ENCODE peak calls at places on chromosomes 12 and 14, in eight cellular contexts. H is uterus, F is WERI-Rb-1, N is tibial nerve, U is SJSA1, R is dorsolateral prefrontal cortex, X is fibroblast of lung, W is lung. I is an unnamed sample.

GRCh38 chr12:117036547-117036946 is 62.7 kb downstream of the TESC start:
- DNase-seq in H (no peak), F (no peak), N (no peak), U (no peak), R (peak), X (no peak), W (no peak), I (no peak)

GRCh38 chr12:15599266-15600037 is 189.7 kb downstream of the EPS8 start:
- DNase-seq in H (peak), F (no peak), N (no peak), U (no peak), R (no peak), X (peak), W (peak), I (no peak)

GRCh38 chr14:32254952-32255679 is 52.0 kb upstream of the RNU6-8 start:
- DNase-seq in H (peak), F (peak), N (peak), U (peak), R (peak), X (peak), W (peak), I (peak)

GRCh38 chr12:7872565-7873304 is at the start of gene SLC2A14:
- DNase-seq in H (no peak), F (no peak), N (no peak), U (no peak), R (no peak), X (peak), W (no peak), I (no peak)

GRCh38 chr12:3752741-3753486 is at the start of gene CRACR2A:
- DNase-seq in H (peak), F (peak), N (peak), U (peak), R (no peak), X (peak), W (peak), I (peak)

GRCh38 chr12:89486231-89486630 is 38.4 kb downstream of the GALNT4 start:
- DNase-seq in H (no peak), F (no peak), N (no peak), U (no peak), R (no peak), X (no peak), W (no peak), I (no peak)

GRCh38 chr14:104438166-104438887 is 141.2 kb upstream of the C14orf180 start:
- DNase-seq in H (no peak), F (no peak), N (no peak), U (no peak), R (no peak), X (no peak), W (peak), I (peak)

GRCh38 chr12:120687570-120688289 is 781 bp downstream of the MLEC start:
- DNase-seq in H (no peak), F (no peak), N (no peak), U (peak), R (no peak), X (peak), W (peak), I (no peak)

GRCh38 chr14:93797071-93797470 is 8.8 kb upstream of the PRIMA1 start:
- DNase-seq in H (no peak), F (no peak), N (no peak), U (no peak), R (no peak), X (no peak), W (no peak), I (no peak)

GRCh38 chr14:68208726-68209125 is 389.1 kb downstream of the RAD51B start:
- DNase-seq in H (no peak), F (no peak), N (no peak), U (no peak), R (no peak), X (no peak), W (no peak), I (no peak)

GRCh38 chr12:109938947-109939346 is 38.9 kb downstream of the TCHP start:
- DNase-seq in H (no peak), F (no peak), N (no peak), U (no peak), R (no peak), X (no peak), W (no peak), I (no peak)

GRCh38 chr14:30874120-30874998 is at the start of gene COCH:
- DNase-seq in H (no peak), F (peak), N (no peak), U (peak), R (no peak), X (peak), W (no peak), I (no peak)

GRCh38 chr12:41981758-41982157 is 162.9 kb downstream of the GXYLT1 start:
- DNase-seq in H (no peak), F (no peak), N (no peak), U (no peak), R (no peak), X (peak), W (no peak), I (no peak)

GRCh38 chr12:111387747-111388365 is 17.9 kb upstream of the SH2B3 start:
- DNase-seq in H (no peak), F (no peak), N (no peak), U (no peak), R (no peak), X (no peak), W (no peak), I (no peak)

GRCh38 chr12:106138646-106139421 is at the start of gene NUAK1:
- DNase-seq in H (peak), F (peak), N (peak), U (peak), R (peak), X (peak), W (peak), I (peak)

GRCh38 chr12:76573840-76574373 is 14.3 kb upstream of the OSBPL8 start:
- DNase-seq in H (no peak), F (no peak), N (no peak), U (no peak), R (no peak), X (no peak), W (no peak), I (no peak)

GRCh38 chr14:80605536-80605935 is 336.0 kb downstream of the CEP128 start:
- DNase-seq in H (no peak), F (no peak), N (no peak), U (no peak), R (no peak), X (peak), W (no peak), I (no peak)

GRCh38 chr12:124827588-124828184 is 36.0 kb downstream of the SCARB1 start:
- DNase-seq in H (no peak), F (no peak), N (no peak), U (no peak), R (no peak), X (peak), W (no peak), I (no peak)

GRCh38 chr12:57479043-57479375 is 657 bp downstream of the ARHGAP9 start:
- DNase-seq in H (no peak), F (no peak), N (no peak), U (no peak), R (no peak), X (no peak), W (no peak), I (no peak)

GRCh38 chr12:57477710-57478681 is 1.7 kb downstream of the ARHGAP9 start:
- DNase-seq in H (no peak), F (no peak), N (no peak), U (no peak), R (peak), X (peak), W (no peak), I (peak)

GRCh38 chr12:57479376-57480115 is at the start of gene ARHGAP9:
- DNase-seq in H (no peak), F (no peak), N (no peak), U (no peak), R (no peak), X (no peak), W (no peak), I (no peak)

GRCh38 chr12:57483466-57483865 is 3.8 kb upstream of the ARHGAP9 start:
- DNase-seq in H (no peak), F (no peak), N (no peak), U (peak), R (no peak), X (peak), W (no peak), I (no peak)

DNA sequence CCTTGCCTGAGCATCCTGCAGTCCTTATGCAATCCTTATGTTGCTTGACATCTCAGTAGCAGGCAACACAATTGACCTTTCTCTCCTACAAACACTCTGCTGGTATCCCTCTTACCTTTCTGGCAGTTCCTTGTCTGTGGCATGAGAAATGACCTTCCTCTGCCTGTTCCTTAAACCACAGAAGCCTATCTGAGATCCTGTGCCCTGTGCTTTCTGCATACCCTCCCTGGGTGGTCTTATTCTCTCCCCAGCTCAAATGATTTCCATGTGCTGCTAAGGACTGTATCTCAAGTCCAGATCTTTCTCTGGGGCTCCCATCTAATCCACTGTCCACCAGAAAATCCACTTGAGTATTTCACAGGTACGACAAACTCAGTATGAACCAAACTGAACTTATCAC is 2.0 kb upstream of the ARHGAP9 start:
- DNase-seq in H (no peak), F (no peak), N (no peak), U (peak), R (no peak), X (no peak), W (no peak), I (no peak)
- H3K27ac ChIP-seq in H (no peak), F (no peak), N (no peak), U (peak), R (no peak), X (no peak), W (no peak), I (no peak)

GRCh38 chr12:48678561-48679185 is 3.4 kb downstream of the KANSL2 start:
- DNase-seq in H (no peak), F (no peak), N (no peak), U (no peak), R (no peak), X (no peak), W (no peak), I (no peak)
- H3K4me3 ChIP-seq in H (no peak), F (no peak), N (no peak), U (no peak), R (peak), X (peak), W (no peak), I (no peak)

DNA sequence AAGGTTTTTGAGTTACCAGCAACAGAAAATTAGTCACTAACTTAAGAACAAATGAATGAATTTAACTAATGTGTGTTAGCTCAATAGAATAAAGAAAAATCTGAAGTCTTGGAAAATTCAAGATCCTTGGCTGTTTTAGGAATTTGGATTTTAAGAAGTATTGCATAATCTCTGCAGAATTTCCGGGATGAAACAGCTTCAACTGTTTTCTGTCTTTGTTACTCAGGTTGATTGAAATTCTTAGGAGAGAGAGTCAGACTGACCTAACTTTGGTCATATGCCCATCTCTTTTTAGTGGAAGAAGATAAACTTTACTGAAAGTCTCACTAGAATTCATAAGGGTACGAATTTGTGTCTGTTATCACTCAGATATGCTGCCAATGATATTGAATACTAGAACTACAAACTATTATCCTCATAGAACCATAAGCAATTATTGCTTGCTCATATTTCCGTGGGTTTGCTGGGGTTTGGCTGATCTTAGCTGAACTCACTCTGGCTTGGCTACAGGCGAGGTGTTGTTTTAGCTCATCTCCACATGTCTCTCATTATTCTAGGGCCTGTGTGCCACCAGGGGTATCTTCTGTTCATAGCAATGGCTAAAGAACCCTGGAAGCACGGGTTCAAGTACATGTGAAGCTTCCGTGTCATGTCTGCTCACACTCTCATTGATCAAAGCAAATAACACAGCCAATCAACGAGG is 257.4 kb upstream of the NOVA1 start:
- DNase-seq in H (no peak), F (no peak), N (no peak), U (no peak), R (no peak), X (peak), W (no peak), I (no peak)
- H3K27ac ChIP-seq in H (peak), F (no peak), N (peak), U (no peak), R (no peak), X (no peak), W (no peak), I (no peak)

DNA sequence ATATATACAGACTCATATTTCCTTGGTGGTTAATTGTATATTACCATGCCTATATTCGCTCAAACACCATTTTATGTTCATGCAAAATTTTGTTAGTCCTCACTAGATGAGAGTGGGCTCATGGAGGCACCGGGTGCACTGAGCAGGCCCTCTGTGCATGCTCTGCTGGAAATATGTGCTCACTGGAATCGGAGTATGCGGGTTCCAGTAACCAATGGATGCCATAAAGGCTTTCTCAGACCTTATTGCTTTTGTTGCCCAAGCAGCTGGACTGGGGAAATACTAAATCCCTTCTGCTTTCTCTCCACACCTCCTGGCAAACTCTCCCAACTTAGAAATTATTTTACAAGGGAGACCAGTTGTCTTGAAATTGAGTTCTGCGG is 7.7 kb upstream of the HOXC6 start:
- DNase-seq in H (no peak), F (no peak), N (no peak), U (peak), R (no peak), X (no peak), W (no peak), I (no peak)
- H3K4me3 ChIP-seq in H (peak), F (peak), N (peak), U (peak), R (no peak), X (no peak), W (no peak), I (no peak)

GRCh38 chr14:99616832-99617488 is 13.0 kb upstream of the CCDC85C start:
- DNase-seq in H (no peak), F (peak), N (no peak), U (no peak), R (no peak), X (no peak), W (no peak), I (no peak)

GRCh38 chr14:99615497-99616245 is 11.7 kb upstream of the CCDC85C start:
- DNase-seq in H (no peak), F (no peak), N (no peak), U (no peak), R (no peak), X (no peak), W (no peak), I (no peak)

GRCh38 chr14:99624024-99624423 is 20.0 kb upstream of the CCDC85C start:
- DNase-seq in H (no peak), F (no peak), N (no peak), U (no peak), R (no peak), X (no peak), W (no peak), I (no peak)

GRCh38 chr14:99621948-99622347 is 17.9 kb upstream of the CCDC85C start:
- DNase-seq in H (no peak), F (no peak), N (no peak), U (no peak), R (no peak), X (no peak), W (no peak), I (no peak)

GRCh38 chr14:99619873-99620834 is 16.1 kb upstream of the CCDC85C start:
- DNase-seq in H (no peak), F (peak), N (no peak), U (no peak), R (no peak), X (peak), W (no peak), I (no peak)
- H3K27ac ChIP-seq in H (peak), F (peak), N (no peak), U (peak), R (no peak), X (no peak), W (peak), I (peak)

DNA sequence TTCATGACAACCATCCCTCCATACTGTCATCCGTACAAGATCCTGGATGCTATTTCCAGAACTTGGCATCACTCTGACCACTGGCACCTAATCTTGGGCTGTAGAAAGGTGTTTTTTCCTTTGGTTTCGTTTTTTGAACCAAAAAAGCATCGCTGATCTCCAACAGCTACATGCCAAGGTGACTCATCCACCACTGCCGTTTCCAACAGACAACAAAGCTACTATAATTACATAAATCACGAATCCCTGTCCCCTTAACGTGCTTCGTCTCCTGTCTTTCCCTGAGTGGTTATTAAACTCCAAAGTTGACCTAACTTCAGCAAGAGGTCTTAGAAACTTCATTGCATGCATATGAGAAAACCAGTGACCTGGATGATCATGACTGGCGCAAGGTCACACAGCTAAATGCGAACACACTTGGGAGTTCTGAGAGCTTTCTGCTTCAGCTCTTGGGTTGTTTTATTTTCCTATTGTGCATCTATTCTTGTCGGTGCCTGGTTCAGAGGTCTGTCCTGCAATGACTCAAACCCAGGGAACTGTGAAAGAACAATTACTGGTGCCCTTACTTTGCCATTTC is 99.9 kb downstream of the PPM1H start:
- DNase-seq in H (peak), F (no peak), N (no peak), U (peak), R (no peak), X (peak), W (no peak), I (peak)
- H3K4me3 ChIP-seq in H (peak), F (no peak), N (no peak), U (peak), R (no peak), X (no peak), W (no peak), I (no peak)

DNA sequence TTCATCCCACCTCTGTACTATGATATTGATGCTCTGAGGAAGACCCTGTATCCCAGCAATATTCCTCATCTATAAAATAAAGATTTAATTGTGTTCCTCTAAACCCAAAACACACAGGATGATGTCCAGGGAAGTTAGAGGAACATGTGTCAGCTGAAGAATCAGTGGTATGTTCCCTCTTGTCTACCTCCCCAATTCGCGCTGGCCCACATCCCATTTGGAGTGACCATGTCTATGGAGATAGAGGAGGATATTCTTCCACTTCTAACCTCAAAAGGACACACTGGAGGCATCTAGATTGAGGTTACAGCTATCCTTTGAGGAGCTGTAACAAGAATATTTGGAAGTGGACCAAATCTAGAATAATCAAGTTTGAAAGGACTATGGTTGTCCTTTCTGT is 1.3 kb upstream of the APOLD1 start:
- DNase-seq in H (no peak), F (no peak), N (no peak), U (no peak), R (no peak), X (no peak), W (no peak), I (no peak)
- H3K27ac ChIP-seq in H (peak), F (no peak), N (peak), U (no peak), R (peak), X (peak), W (no peak), I (no peak)

DNA sequence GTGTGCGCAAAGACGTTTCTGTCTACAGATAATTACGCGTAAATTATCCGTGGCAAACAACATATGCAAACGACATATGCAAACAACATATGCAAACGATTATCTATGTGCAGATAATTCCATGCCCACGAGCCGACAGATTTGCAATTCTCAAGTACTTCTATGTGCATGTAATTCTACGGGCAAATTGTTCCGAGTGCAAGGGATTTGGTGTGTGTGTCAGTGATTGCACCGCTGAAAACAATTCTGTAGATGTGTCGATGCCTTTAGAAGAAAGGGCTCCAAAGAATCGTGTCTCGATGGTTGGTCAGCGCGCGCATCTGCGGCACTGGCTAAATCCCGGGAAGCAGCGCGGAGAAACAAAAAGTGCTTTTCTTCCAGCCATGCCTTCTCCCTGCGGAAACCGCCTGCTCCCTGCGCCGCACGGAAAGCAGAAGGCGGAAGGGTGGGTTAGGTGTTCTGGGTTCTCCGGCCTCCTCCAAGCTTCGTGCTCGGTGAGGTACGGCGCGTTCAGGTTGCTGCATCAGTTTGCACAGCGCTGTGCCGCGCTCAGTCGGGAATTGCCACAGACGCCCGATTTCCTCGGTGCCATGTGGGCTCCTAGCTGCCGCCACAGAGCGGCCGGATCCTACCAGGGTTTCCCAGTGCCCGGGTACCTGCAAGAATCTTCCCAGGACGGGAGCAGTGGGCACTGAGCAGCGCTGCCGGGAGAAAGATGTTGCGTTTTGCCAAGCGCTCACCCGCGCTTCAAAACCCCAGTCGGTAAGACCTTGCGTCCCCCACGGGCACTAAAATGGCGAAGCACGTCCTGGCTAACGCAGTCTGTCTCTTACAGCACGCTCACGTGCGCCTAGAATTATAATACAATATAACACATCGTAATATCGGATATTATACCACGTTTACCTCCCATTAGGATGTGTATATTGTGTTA is 34.8 kb upstream of the TBX5 start:
- DNase-seq in H (no peak), F (no peak), N (no peak), U (no peak), R (no peak), X (no peak), W (no peak), I (no peak)
- H3K4me3 ChIP-seq in H (no peak), F (no peak), N (no peak), U (no peak), R (no peak), X (no peak), W (no peak), I (no peak)